ENCODE peak calls at places on chromosome 10, in seven cellular contexts. One of them, this sample, is unnamed.

GRCh38 chr10:62234284-62234605 is 34.4 kb downstream of the RTKN2 start:
- DNase-seq in GM12878: no peak
- DNase-seq in CD4-positive, alpha-beta T cell: no peak
- DNase-seq in astrocyte: no peak
- DNase-seq in uterus: no peak
- DNase-seq in nephron progenitor cell: no peak
- DNase-seq in PC-9: no peak
- DNase-seq in this sample: no peak

GRCh38 chr10:45380903-45381610 is 7.0 kb downstream of the ALOX5 start:
- DNase-seq in PC-9: no peak
- DNase-seq in astrocyte: no peak
- DNase-seq in GM12878: no peak
- DNase-seq in CD4-positive, alpha-beta T cell: no peak
- DNase-seq in uterus: no peak
- DNase-seq in nephron progenitor cell: no peak
- DNase-seq in this sample: no peak

GRCh38 chr10:48772059-48772458 is 87.4 kb downstream of the WDFY4 start:
- DNase-seq in uterus: no peak
- DNase-seq in astrocyte: no peak
- DNase-seq in nephron progenitor cell: no peak
- DNase-seq in GM12878: no peak
- DNase-seq in PC-9: no peak
- DNase-seq in CD4-positive, alpha-beta T cell: no peak
- DNase-seq in this sample: no peak

GRCh38 chr10:132328130-132328529 is 3.9 kb upstream of the LRRC27 start:
- DNase-seq in GM12878: no peak
- DNase-seq in astrocyte: no peak
- DNase-seq in PC-9: no peak
- DNase-seq in nephron progenitor cell: no peak
- DNase-seq in uterus: no peak
- DNase-seq in CD4-positive, alpha-beta T cell: no peak
- DNase-seq in this sample: no peak

GRCh38 chr10:125201108-125201524 is 40.8 kb upstream of the CTBP2 start:
- DNase-seq in GM12878: peak
- DNase-seq in PC-9: peak
- DNase-seq in astrocyte: peak
- DNase-seq in CD4-positive, alpha-beta T cell: no peak
- DNase-seq in nephron progenitor cell: no peak
- DNase-seq in uterus: no peak
- DNase-seq in this sample: peak

GRCh38 chr10:101778781-101779543 is 3.0 kb upstream of the FGF8 start:
- DNase-seq in astrocyte: peak
- DNase-seq in uterus: no peak
- DNase-seq in CD4-positive, alpha-beta T cell: no peak
- DNase-seq in nephron progenitor cell: peak
- DNase-seq in PC-9: no peak
- DNase-seq in GM12878: no peak
- DNase-seq in this sample: no peak

GRCh38 chr10:115624448-115624847 is 531.3 kb downstream of the ATRNL1 start:
- DNase-seq in GM12878: no peak
- DNase-seq in CD4-positive, alpha-beta T cell: no peak
- DNase-seq in astrocyte: peak
- DNase-seq in uterus: no peak
- DNase-seq in PC-9: no peak
- DNase-seq in nephron progenitor cell: no peak
- DNase-seq in this sample: no peak

GRCh38 chr10:84248794-84249193 is 3.9 kb downstream of the RGR start:
- DNase-seq in nephron progenitor cell: no peak
- DNase-seq in PC-9: no peak
- DNase-seq in CD4-positive, alpha-beta T cell: no peak
- DNase-seq in astrocyte: no peak
- DNase-seq in GM12878: no peak
- DNase-seq in uterus: no peak
- DNase-seq in this sample: no peak

GRCh38 chr10:91598211-91598981 is 34.5 kb downstream of the PPP1R3C start:
- DNase-seq in nephron progenitor cell: no peak
- DNase-seq in GM12878: no peak
- DNase-seq in astrocyte: peak
- DNase-seq in uterus: no peak
- DNase-seq in CD4-positive, alpha-beta T cell: no peak
- DNase-seq in PC-9: peak
- DNase-seq in this sample: peak

GRCh38 chr10:97226398-97226797 is 40.6 kb upstream of the SLIT1 start:
- DNase-seq in nephron progenitor cell: no peak
- DNase-seq in astrocyte: no peak
- DNase-seq in GM12878: no peak
- DNase-seq in PC-9: no peak
- DNase-seq in uterus: no peak
- DNase-seq in CD4-positive, alpha-beta T cell: no peak
- DNase-seq in this sample: no peak

GRCh38 chr10:75418287-75418686 is 13.1 kb upstream of the LRMDA start:
- DNase-seq in CD4-positive, alpha-beta T cell: no peak
- DNase-seq in nephron progenitor cell: no peak
- DNase-seq in GM12878: no peak
- DNase-seq in astrocyte: no peak
- DNase-seq in uterus: no peak
- DNase-seq in PC-9: no peak
- DNase-seq in this sample: no peak

GRCh38 chr10:93991596-93992284 is 2.0 kb upstream of the PLCE1 start:
- DNase-seq in uterus: peak
- DNase-seq in nephron progenitor cell: peak
- DNase-seq in PC-9: peak
- DNase-seq in astrocyte: peak
- DNase-seq in GM12878: no peak
- DNase-seq in CD4-positive, alpha-beta T cell: no peak
- DNase-seq in this sample: peak

GRCh38 chr10:105952153-105952552 is 1212.4 kb downstream of the SORCS1 start:
- DNase-seq in CD4-positive, alpha-beta T cell: no peak
- DNase-seq in nephron progenitor cell: peak
- DNase-seq in astrocyte: peak
- DNase-seq in GM12878: peak
- DNase-seq in PC-9: no peak
- DNase-seq in uterus: no peak
- DNase-seq in this sample: peak

GRCh38 chr10:3671431-3671955 is 113.5 kb downstream of the KLF6 start:
- DNase-seq in PC-9: no peak
- DNase-seq in uterus: no peak
- DNase-seq in CD4-positive, alpha-beta T cell: no peak
- DNase-seq in GM12878: no peak
- DNase-seq in astrocyte: no peak
- DNase-seq in nephron progenitor cell: no peak
- DNase-seq in this sample: no peak

GRCh38 chr10:78589687-78590086 is 479.1 kb upstream of the ZMIZ1 start:
- DNase-seq in astrocyte: no peak
- DNase-seq in CD4-positive, alpha-beta T cell: no peak
- DNase-seq in uterus: no peak
- DNase-seq in GM12878: no peak
- DNase-seq in PC-9: no peak
- DNase-seq in nephron progenitor cell: no peak
- DNase-seq in this sample: no peak

GRCh38 chr10:132519382-132520146 is 18.0 kb upstream of the INPP5A start:
- DNase-seq in GM12878: no peak
- DNase-seq in PC-9: no peak
- DNase-seq in CD4-positive, alpha-beta T cell: no peak
- DNase-seq in uterus: peak
- DNase-seq in astrocyte: no peak
- DNase-seq in nephron progenitor cell: no peak
- DNase-seq in this sample: no peak

GRCh38 chr10:104123397-104123796 is 1.4 kb downstream of the SFR1 start:
- DNase-seq in PC-9: no peak
- DNase-seq in GM12878: no peak
- DNase-seq in CD4-positive, alpha-beta T cell: no peak
- DNase-seq in nephron progenitor cell: no peak
- DNase-seq in astrocyte: no peak
- DNase-seq in uterus: no peak
- DNase-seq in this sample: peak

GRCh38 chr10:16995867-16996529 is 133.6 kb downstream of the CUBN start:
- DNase-seq in CD4-positive, alpha-beta T cell: no peak
- DNase-seq in nephron progenitor cell: no peak
- DNase-seq in GM12878: no peak
- DNase-seq in PC-9: no peak
- DNase-seq in astrocyte: peak
- DNase-seq in uterus: no peak
- DNase-seq in this sample: peak

GRCh38 chr10:125014984-125015944 is 73.3 kb downstream of the ZRANB1 start:
- DNase-seq in nephron progenitor cell: no peak
- DNase-seq in CD4-positive, alpha-beta T cell: no peak
- DNase-seq in uterus: no peak
- DNase-seq in PC-9: no peak
- DNase-seq in astrocyte: no peak
- DNase-seq in GM12878: no peak
- DNase-seq in this sample: no peak

GRCh38 chr10:34580643-34581042 is 234.5 kb downstream of the PARD3 start:
- DNase-seq in GM12878: no peak
- DNase-seq in astrocyte: peak
- DNase-seq in nephron progenitor cell: no peak
- DNase-seq in CD4-positive, alpha-beta T cell: no peak
- DNase-seq in uterus: no peak
- DNase-seq in PC-9: peak
- DNase-seq in this sample: peak

GRCh38 chr10:79038841-79039201 is 29.9 kb upstream of the ZMIZ1 start:
- DNase-seq in GM12878: no peak
- DNase-seq in astrocyte: peak
- DNase-seq in nephron progenitor cell: peak
- DNase-seq in uterus: no peak
- DNase-seq in CD4-positive, alpha-beta T cell: no peak
- DNase-seq in PC-9: no peak
- DNase-seq in this sample: peak

GRCh38 chr10:34049887-34050286 is 715.4 kb upstream of the NRP1 start:
- DNase-seq in PC-9: no peak
- DNase-seq in astrocyte: peak
- DNase-seq in uterus: no peak
- DNase-seq in nephron progenitor cell: no peak
- DNase-seq in GM12878: no peak
- DNase-seq in CD4-positive, alpha-beta T cell: no peak
- DNase-seq in this sample: peak

GRCh38 chr10:133388973-133389818 is 4.8 kb upstream of the MTG1 start:
- DNase-seq in CD4-positive, alpha-beta T cell: peak
- DNase-seq in uterus: no peak
- DNase-seq in astrocyte: no peak
- DNase-seq in PC-9: no peak
- DNase-seq in GM12878: peak
- DNase-seq in nephron progenitor cell: no peak
- DNase-seq in this sample: no peak

GRCh38 chr10:32713560-32713959 is 244.5 kb downstream of the ITGB1 start:
- DNase-seq in nephron progenitor cell: no peak
- DNase-seq in astrocyte: no peak
- DNase-seq in uterus: no peak
- DNase-seq in PC-9: no peak
- DNase-seq in GM12878: no peak
- DNase-seq in CD4-positive, alpha-beta T cell: no peak
- DNase-seq in this sample: no peak
- TF ChIP-seq CTCF in nephron progenitor cell: no peak
- TF ChIP-seq CTCF in astrocyte: no peak
- TF ChIP-seq CTCF in uterus: no peak
- TF ChIP-seq CTCF in PC-9: peak
- TF ChIP-seq CTCF in GM12878: no peak
- TF ChIP-seq CTCF in CD4-positive, alpha-beta T cell: no peak
- TF ChIP-seq CTCF in this sample: peak

GRCh38 chr10:130392031-130392430 is 255.8 kb downstream of the GLRX3 start:
- DNase-seq in CD4-positive, alpha-beta T cell: no peak
- DNase-seq in astrocyte: no peak
- DNase-seq in nephron progenitor cell: no peak
- DNase-seq in uterus: no peak
- DNase-seq in GM12878: no peak
- DNase-seq in PC-9: no peak
- DNase-seq in this sample: no peak

GRCh38 chr10:130393342-130393741 is 257.2 kb downstream of the GLRX3 start:
- DNase-seq in nephron progenitor cell: no peak
- DNase-seq in GM12878: no peak
- DNase-seq in PC-9: no peak
- DNase-seq in uterus: no peak
- DNase-seq in astrocyte: no peak
- DNase-seq in CD4-positive, alpha-beta T cell: no peak
- DNase-seq in this sample: no peak

GRCh38 chr10:130396044-130396443 is 259.9 kb downstream of the GLRX3 start:
- DNase-seq in PC-9: no peak
- DNase-seq in CD4-positive, alpha-beta T cell: no peak
- DNase-seq in astrocyte: no peak
- DNase-seq in GM12878: no peak
- DNase-seq in uterus: no peak
- DNase-seq in nephron progenitor cell: no peak
- DNase-seq in this sample: no peak

GRCh38 chr10:130395248-130395936 is 259.2 kb downstream of the GLRX3 start:
- DNase-seq in astrocyte: no peak
- DNase-seq in uterus: no peak
- DNase-seq in CD4-positive, alpha-beta T cell: no peak
- DNase-seq in GM12878: no peak
- DNase-seq in nephron progenitor cell: no peak
- DNase-seq in PC-9: no peak
- DNase-seq in this sample: no peak

DNA sequence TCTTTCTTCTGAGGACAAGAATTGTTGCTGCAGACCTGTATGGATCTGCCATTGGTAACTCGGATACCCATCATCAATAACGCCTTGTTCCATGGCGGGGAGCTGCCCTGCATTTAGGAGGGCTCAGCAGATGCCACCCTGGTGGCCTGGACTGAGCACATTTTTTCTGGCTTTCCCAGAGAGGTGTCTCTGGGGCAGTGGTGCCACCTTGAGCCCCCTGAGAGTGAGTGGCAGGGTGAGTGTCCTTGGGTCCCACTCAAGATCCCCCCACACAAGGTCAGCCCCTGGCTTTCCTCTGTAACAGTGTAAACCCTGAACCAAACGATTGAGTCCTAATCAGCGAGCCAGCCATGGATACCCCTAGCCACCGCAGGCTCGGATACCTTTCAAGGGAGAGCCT is 258.6 kb downstream of the GLRX3 start:
- DNase-seq in PC-9: no peak
- DNase-seq in CD4-positive, alpha-beta T cell: no peak
- DNase-seq in GM12878: no peak
- DNase-seq in nephron progenitor cell: no peak
- DNase-seq in astrocyte: no peak
- DNase-seq in uterus: no peak
- DNase-seq in this sample: no peak
- TF ChIP-seq CTCF in PC-9: no peak
- TF ChIP-seq CTCF in CD4-positive, alpha-beta T cell: no peak
- TF ChIP-seq CTCF in GM12878: no peak
- TF ChIP-seq CTCF in nephron progenitor cell: no peak
- TF ChIP-seq CTCF in astrocyte: no peak
- TF ChIP-seq CTCF in uterus: no peak
- TF ChIP-seq CTCF in this sample: no peak

GRCh38 chr10:100516847-100517246 is 2.8 kb downstream of the SEC31B start:
- DNase-seq in GM12878: no peak
- DNase-seq in CD4-positive, alpha-beta T cell: no peak
- DNase-seq in PC-9: no peak
- DNase-seq in uterus: no peak
- DNase-seq in nephron progenitor cell: peak
- DNase-seq in astrocyte: no peak
- DNase-seq in this sample: no peak
- TF ChIP-seq CTCF in GM12878: peak
- TF ChIP-seq CTCF in CD4-positive, alpha-beta T cell: no peak
- TF ChIP-seq CTCF in PC-9: no peak
- TF ChIP-seq CTCF in uterus: no peak
- TF ChIP-seq CTCF in nephron progenitor cell: peak
- TF ChIP-seq CTCF in astrocyte: no peak
- TF ChIP-seq CTCF in this sample: peak

DNA sequence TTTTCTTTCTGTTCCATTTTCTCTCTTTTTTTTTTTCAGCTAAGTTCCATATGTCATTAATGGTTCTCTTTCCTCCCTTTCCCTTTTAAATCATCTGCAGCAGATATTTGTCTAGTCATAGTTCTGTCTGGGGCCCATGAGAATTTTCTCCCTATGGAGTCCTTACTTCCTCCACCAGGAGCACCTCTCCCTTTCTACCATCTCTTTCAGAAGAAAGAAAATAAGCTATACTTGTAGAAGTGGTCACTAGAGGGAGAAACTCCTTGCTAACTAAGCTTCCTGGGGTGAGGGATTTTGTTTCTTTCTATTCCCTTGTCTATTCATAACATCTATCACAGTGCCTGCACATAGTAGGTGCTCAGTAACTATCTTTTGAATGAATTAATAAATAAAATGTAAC is 230.2 kb upstream of the HPS1 start:
- DNase-seq in uterus: no peak
- DNase-seq in nephron progenitor cell: no peak
- DNase-seq in PC-9: no peak
- DNase-seq in CD4-positive, alpha-beta T cell: no peak
- DNase-seq in GM12878: no peak
- DNase-seq in astrocyte: no peak
- DNase-seq in this sample: no peak
- TF ChIP-seq CTCF in uterus: no peak
- TF ChIP-seq CTCF in nephron progenitor cell: peak
- TF ChIP-seq CTCF in PC-9: no peak
- TF ChIP-seq CTCF in CD4-positive, alpha-beta T cell: no peak
- TF ChIP-seq CTCF in GM12878: no peak
- TF ChIP-seq CTCF in astrocyte: no peak
- TF ChIP-seq CTCF in this sample: no peak